ENCODE peak calls at places on chromosome 12, in seven cellular contexts. A, O, M, E, K, B and X are unnamed samples.

GRCh38 chr12:108638141-108638823 is 4.6 kb upstream of the SELPLG start:
- DNase-seq in A (no peak), O (no peak), M (no peak), E (no peak), K (peak; percentile 80), B (peak; percentile 88), X (no peak)

GRCh38 chr12:56574210-56574609 is 52.6 kb downstream of the RBMS2 start:
- DNase-seq in A (peak; percentile 78), O (no peak), M (peak; percentile 69), E (no peak), K (no peak), B (no peak), X (peak; percentile 75)

GRCh38 chr12:98909749-98910148 is 264.7 kb downstream of the APAF1 start:
- DNase-seq in A (no peak), O (no peak), M (no peak), E (peak; percentile 74), K (peak; percentile 87), B (peak; percentile 55), X (no peak)

GRCh38 chr12:94621662-94622359 is 28.5 kb downstream of the TMCC3 start:
- DNase-seq in A (peak; percentile 47), O (no peak), M (peak; percentile 25), E (no peak), K (no peak), B (no peak), X (peak; percentile 100)

GRCh38 chr12:124453419-124454351 is 113.7 kb downstream of the NCOR2 start:
- DNase-seq in A (peak; percentile 55), O (peak; percentile 56), M (peak; percentile 99), E (peak; percentile 40), K (no peak), B (no peak), X (peak; percentile 21)

GRCh38 chr12:43501705-43502104 is 50.3 kb downstream of the ADAMTS20 start:
- DNase-seq in A (peak; percentile 34), O (no peak), M (no peak), E (peak; percentile 30), K (peak; percentile 57), B (no peak), X (peak; percentile 21)

GRCh38 chr12:85642810-85643209 is 193.4 kb downstream of the RASSF9 start:
- DNase-seq in A (peak; percentile 78), O (no peak), M (peak; percentile 19), E (peak; percentile 63), K (peak; percentile 58), B (no peak), X (peak; percentile 17)

GRCh38 chr12:57109207-57110160 is 1.7 kb downstream of the STAT6 start:
- DNase-seq in A (no peak), O (no peak), M (peak; percentile 81), E (no peak), K (no peak), B (no peak), X (no peak)

GRCh38 chr12:110579889-110580253 is 3.2 kb downstream of the PPTC7 start:
- DNase-seq in A (no peak), O (no peak), M (no peak), E (no peak), K (no peak), B (no peak), X (no peak)

GRCh38 chr12:100329800-100330199 is 27.1 kb upstream of the SLC17A8 start:
- DNase-seq in A (no peak), O (no peak), M (no peak), E (no peak), K (no peak), B (no peak), X (no peak)

GRCh38 chr12:129570796-129571400 is 332.9 kb downstream of the TMEM132D start:
- DNase-seq in A (no peak), O (no peak), M (no peak), E (peak; percentile 55), K (no peak), B (no peak), X (no peak)

GRCh38 chr12:131108171-131108955 is 154.7 kb downstream of the ADGRD1 start:
- DNase-seq in A (no peak), O (no peak), M (peak; percentile 73), E (no peak), K (no peak), B (no peak), X (no peak)

GRCh38 chr12:52307836-52308806 is 13.1 kb downstream of the KRT83 start:
- DNase-seq in A (peak; percentile 11), O (no peak), M (peak; percentile 95), E (peak; percentile 77), K (peak; percentile 89), B (peak; percentile 64), X (peak; percentile 31)

GRCh38 chr12:2284857-2285256 is 232.1 kb downstream of the CACNA1C start:
- DNase-seq in A (peak; percentile 73), O (no peak), M (peak; percentile 88), E (peak; percentile 91), K (peak; percentile 92), B (peak; percentile 59), X (peak; percentile 8)

GRCh38 chr12:26732010-26732908 is 100.7 kb downstream of the ITPR2 start:
- DNase-seq in A (no peak), O (no peak), M (no peak), E (no peak), K (no peak), B (no peak), X (no peak)

GRCh38 chr12:65586796-65587195 is 237.5 kb upstream of the HMGA2 start:
- DNase-seq in A (no peak), O (no peak), M (no peak), E (no peak), K (no peak), B (no peak), X (peak; percentile 86)

GRCh38 chr12:31655208-31655607 is 4.3 kb upstream of the ETFBKMT start:
- DNase-seq in A (no peak), O (no peak), M (no peak), E (no peak), K (no peak), B (no peak), X (no peak)

GRCh38 chr12:115451785-115452736 is 768.1 kb upstream of the TBX3 start:
- DNase-seq in A (peak; percentile 10), O (no peak), M (peak; percentile 90), E (peak; percentile 92), K (peak; percentile 91), B (peak; percentile 60), X (no peak)

GRCh38 chr12:66036317-66036716 is 94.2 kb downstream of the LLPH start:
- DNase-seq in A (peak; percentile 92), O (no peak), M (peak; percentile 56), E (peak; percentile 22), K (no peak), B (no peak), X (peak; percentile 99)

GRCh38 chr12:110869803-110870202 is 23.0 kb downstream of the CCDC63 start:
- DNase-seq in A (no peak), O (no peak), M (no peak), E (no peak), K (no peak), B (no peak), X (no peak)

GRCh38 chr12:110741795-110742717 is 635 bp downstream of the PPP1CC start:
- DNase-seq in A (peak; percentile 42), O (no peak), M (peak; percentile 80), E (peak; percentile 51), K (peak; percentile 40), B (peak; percentile 18), X (peak; percentile 43)

GRCh38 chr12:95820096-95820703 is 29.6 kb upstream of the NTN4 start:
- DNase-seq in A (peak; percentile 62), O (no peak), M (peak; percentile 66), E (peak; percentile 33), K (peak; percentile 64), B (no peak), X (peak; percentile 66)

GRCh38 chr12:106094304-106094703 is 44.5 kb downstream of the NUAK1 start:
- DNase-seq in A (no peak), O (no peak), M (peak; percentile 65), E (no peak), K (no peak), B (no peak), X (peak; percentile 52)

GRCh38 chr12:93184664-93185368 is 192.9 kb upstream of the NUDT4 start:
- DNase-seq in A (no peak), O (no peak), M (no peak), E (no peak), K (no peak), B (no peak), X (no peak)
- H3K4me3 ChIP-seq in A (no peak overlapping the region), O (no peak overlapping the region), M (no peak overlapping the region), E (no peak overlapping the region), K (no peak overlapping the region), B (no peak overlapping the region), X (no peak overlapping the region)

DNA sequence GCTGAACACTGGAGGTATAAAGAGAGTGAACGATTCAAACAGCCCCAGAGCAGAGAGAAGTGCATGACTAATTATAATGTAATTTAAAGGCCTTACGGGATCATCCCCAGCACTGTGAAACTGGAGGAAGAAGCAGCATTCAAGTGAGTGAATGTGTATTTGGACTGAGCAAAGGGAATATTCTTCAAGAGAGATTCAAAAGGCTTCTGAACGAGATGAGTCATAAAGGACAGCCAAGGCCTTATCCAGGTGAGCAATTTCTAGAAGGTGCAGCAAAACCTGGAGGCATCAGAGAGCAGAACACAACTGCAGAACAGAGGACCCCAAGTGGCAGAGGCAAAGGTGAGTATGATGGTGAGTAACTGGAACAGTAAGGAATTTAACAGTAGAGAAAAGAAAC is 127.2 kb downstream of the BCAT1 start:
- DNase-seq in A (peak; percentile 77), O (no peak), M (no peak), E (no peak), K (no peak), B (no peak), X (peak; percentile 81)
- H3K36me3 ChIP-seq in A (peaks cover 29% of the 10 kb centered on the region), O (no peaks in the 10 kb centered on the region), M (peaks cover 21% of the 10 kb centered on the region), E (peaks cover 3% of the 10 kb centered on the region), K (peaks cover 21% of the 10 kb centered on the region), B (peaks cover 100% of the 10 kb centered on the region), X (no peaks in the 10 kb centered on the region)

DNA sequence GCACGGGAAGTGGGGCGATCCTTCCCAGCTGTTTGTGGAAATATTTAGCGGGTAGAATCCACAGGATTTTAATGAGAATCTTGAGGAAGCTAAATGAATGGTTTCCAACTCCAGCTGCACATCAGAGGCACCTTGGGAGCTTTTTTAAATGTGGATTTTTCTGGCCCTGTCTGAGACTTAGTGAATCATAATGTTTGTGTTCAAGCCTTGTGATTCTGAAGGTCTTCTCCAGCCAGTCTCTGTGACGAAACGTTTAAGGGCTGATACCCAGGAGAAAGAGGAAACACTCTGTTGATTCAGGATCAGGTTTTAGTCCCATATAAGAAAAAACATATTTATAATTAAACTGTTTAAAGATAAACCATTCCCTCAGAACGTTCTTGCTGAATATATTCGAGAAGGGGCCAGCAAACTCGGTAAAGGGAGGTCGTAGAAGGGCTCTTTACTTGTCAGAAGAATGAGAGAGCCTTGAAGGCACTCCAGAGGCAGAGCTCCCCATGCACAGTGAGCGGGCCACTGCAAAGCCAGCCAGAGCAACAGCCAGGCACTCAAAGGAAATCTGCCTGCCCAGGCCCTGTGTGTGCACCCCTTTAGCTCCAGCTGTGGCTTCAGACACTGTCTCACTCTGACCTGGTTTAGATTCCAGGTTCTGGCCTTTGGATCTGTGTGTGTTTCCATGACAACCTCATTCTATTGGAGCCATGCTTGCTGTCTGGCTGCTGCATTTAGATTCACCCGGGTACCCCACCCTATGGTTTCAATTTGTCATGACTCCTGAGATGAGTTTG is 170.1 kb downstream of the CAPZA3 start:
- DNase-seq in A (no peak), O (no peak), M (no peak), E (peak; percentile 7), K (no peak), B (no peak), X (no peak)
- H3K4me3 ChIP-seq in A (no peak overlapping the region), O (no peak overlapping the region), M (no peak overlapping the region), E (no peak overlapping the region), K (no peak overlapping the region), B (no peak overlapping the region), X (no peak overlapping the region)

DNA sequence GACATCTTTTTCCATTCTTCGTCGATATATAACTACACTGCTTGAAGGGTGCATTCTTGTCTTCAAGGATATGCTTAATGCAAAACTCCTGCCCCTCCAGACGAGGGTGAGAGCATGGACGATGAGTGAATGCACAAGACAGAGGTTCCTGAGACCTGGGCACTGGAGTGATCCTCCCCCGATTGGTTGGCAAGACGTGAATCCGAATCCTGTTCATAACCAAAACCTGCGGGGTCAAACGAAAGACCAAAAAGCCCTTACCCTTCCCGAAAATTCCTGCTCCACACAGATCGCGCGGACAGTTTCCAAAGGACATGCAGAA is 661 bp downstream of the KANSL2 start:
- DNase-seq in A (peak; percentile 14), O (no peak), M (peak; percentile 80), E (peak; percentile 68), K (no peak), B (no peak), X (no peak)
- H3K36me3 ChIP-seq in A (peaks cover 15% of the 10 kb centered on the region), O (peaks cover 39% of the 10 kb centered on the region), M (peaks cover 37% of the 10 kb centered on the region), E (peaks cover 1% of the 10 kb centered on the region), K (peaks cover 34% of the 10 kb centered on the region), B (peaks cover 49% of the 10 kb centered on the region), X (peaks cover 4% of the 10 kb centered on the region)